ENCODE peak calls at places on chromosomes 4 and X, in seven cellular contexts. M is sciatic nerve, E is lung, L is AG09319, U is EL, Q is NCI-H774, X is GF-D8. F is an unnamed sample.

GRCh38 chr4:149735796-149736195 is 79.8 kb downstream of the IQCM start:
- DNase-seq in M (no peak), E (no peak), L (no peak), U (no peak), Q (no peak), X (no peak), F (no peak)

GRCh38 chrX:63889001-63889400 is 104.0 kb upstream of the ARHGEF9 start:
- DNase-seq in M (no peak), E (no peak), L (no peak), U (peak; percentile 85), Q (no peak), X (no peak), F (no peak)

GRCh38 chrX:150736478-150736877 is 43.3 kb downstream of the MTMR1 start:
- DNase-seq in M (no peak), E (no peak), L (no peak), U (no peak), Q (no peak), X (no peak), F (no peak)

GRCh38 chrX:122504026-122504425 is 680.1 kb upstream of the GRIA3 start:
- DNase-seq in M (no peak), E (no peak), L (no peak), U (peak; percentile 38), Q (peak; percentile 46), X (no peak), F (no peak)

GRCh38 chrX:71565634-71566033 is 12.6 kb upstream of the GCNA start:
- DNase-seq in M (no peak), E (no peak), L (no peak), U (no peak), Q (no peak), X (no peak), F (no peak)

GRCh38 chr4:1216869-1217294 is 32.0 kb downstream of the CTBP1 start:
- DNase-seq in M (no peak), E (no peak), L (no peak), U (no peak), Q (no peak), X (peak; percentile 38), F (no peak)

GRCh38 chrX:56975611-56976010 is 19.7 kb downstream of the SPIN3 start:
- DNase-seq in M (no peak), E (no peak), L (no peak), U (no peak), Q (no peak), X (no peak), F (no peak)

GRCh38 chrX:129823115-129823514 is 20.6 kb downstream of the ZDHHC9 start:
- DNase-seq in M (no peak), E (no peak), L (no peak), U (peak; percentile 35), Q (no peak), X (peak; percentile 15), F (peak; percentile 59)

GRCh38 chr4:96652158-96652557 is 812.3 kb downstream of the PDHA2 start:
- DNase-seq in M (no peak), E (no peak), L (no peak), U (no peak), Q (no peak), X (no peak), F (no peak)

GRCh38 chr4:31918891-31919290 is 1198.7 kb downstream of the PCDH7 start:
- DNase-seq in M (no peak), E (no peak), L (no peak), U (no peak), Q (no peak), X (no peak), F (no peak)

GRCh38 chr4:139736257-139736626 is 70.6 kb downstream of the MGST2 start:
- DNase-seq in M (no peak), E (no peak), L (no peak), U (no peak), Q (no peak), X (no peak), F (no peak)

GRCh38 chrX:36867143-36867542 is 141.0 kb upstream of the FAM47C start:
- DNase-seq in M (no peak), E (no peak), L (no peak), U (peak; percentile 1), Q (peak; percentile 1), X (no peak), F (no peak)

GRCh38 chr4:127868196-127868595 is 12.5 kb upstream of the PLK4 start:
- DNase-seq in M (no peak), E (no peak), L (no peak), U (peak; percentile 30), Q (no peak), X (no peak), F (no peak)

GRCh38 chr4:119785963-119786362 is 157.4 kb upstream of the PDE5A start:
- DNase-seq in M (peak; percentile 54), E (no peak), L (no peak), U (peak; percentile 9), Q (no peak), X (no peak), F (no peak)

GRCh38 chr4:94641702-94642560 is 115.8 kb upstream of the BMPR1B start:
- DNase-seq in M (no peak), E (no peak), L (no peak), U (peak; percentile 79), Q (no peak), X (no peak), F (no peak)

GRCh38 chr4:81255524-81255923 is 40.5 kb upstream of the PRKG2 start:
- DNase-seq in M (no peak), E (no peak), L (peak; percentile 60), U (peak; percentile 55), Q (no peak), X (no peak), F (no peak)

GRCh38 chrX:45164995-45165394 is 35.7 kb downstream of the DIPK2B start:
- DNase-seq in M (no peak), E (no peak), L (no peak), U (no peak), Q (no peak), X (no peak), F (no peak)

GRCh38 chr4:173139561-173139960 is 29.1 kb upstream of the GALNT7 start:
- DNase-seq in M (no peak), E (no peak), L (no peak), U (no peak), Q (no peak), X (no peak), F (no peak)

GRCh38 chrX:132622130-132622529 is 133.3 kb upstream of the MBNL3 start:
- DNase-seq in M (no peak), E (no peak), L (no peak), U (peak; percentile 38), Q (no peak), X (no peak), F (no peak)

GRCh38 chrX:44234541-44234940 is 108.9 kb downstream of the EFHC2 start:
- DNase-seq in M (no peak), E (no peak), L (no peak), U (no peak), Q (no peak), X (no peak), F (no peak)

GRCh38 chrX:12614266-12614665 is 176.9 kb upstream of the PRPS2 start:
- DNase-seq in M (no peak), E (no peak), L (no peak), U (no peak), Q (no peak), X (no peak), F (no peak)

GRCh38 chr4:139955600-139955999 is 198.4 kb downstream of the MAML3 start:
- DNase-seq in M (no peak), E (no peak), L (no peak), U (no peak), Q (no peak), X (no peak), F (no peak)

GRCh38 chr4:1201851-1202525 is 29.6 kb upstream of the SPON2 start:
- DNase-seq in M (peak; percentile 60), E (peak; percentile 67), L (no peak), U (peak; percentile 67), Q (no peak), X (peak; percentile 72), F (peak; percentile 67)

GRCh38 chr4:80225628-80226027 is 28.3 kb downstream of the PRDM8 start:
- DNase-seq in M (no peak), E (no peak), L (no peak), U (no peak), Q (no peak), X (no peak), F (no peak)

GRCh38 chr4:83082777-83083176 is 31.8 kb downstream of the PLAC8 start:
- DNase-seq in M (no peak), E (no peak), L (no peak), U (peak; percentile 56), Q (no peak), X (no peak), F (no peak)

GRCh38 chr4:176882201-176882600 is 89.5 kb upstream of the VEGFC start:
- DNase-seq in M (no peak), E (no peak), L (no peak), U (peak; percentile 4), Q (no peak), X (no peak), F (no peak)

F was measured in aorta.